ENCODE peak calls at places on chromosomes 4 and X, in eight cellular contexts. F is ovary, R is tibial artery, L is colonic mucosa, N is transverse colon, P is BJ, H is body of pancreas, X is IMR-90. K is an unnamed sample.

GRCh38 chr4:100694467-100694866 is 176.6 kb upstream of the EMCN start:
- DNase-seq in N (no peak), R (no peak), H (no peak), L (no peak), P (no peak), X (no peak), F (no peak), K (no peak)

GRCh38 chr4:68176904-68177303 is 47.2 kb upstream of the TMPRSS11F start:
- DNase-seq in N (no peak), X (no peak), L (no peak), F (no peak), R (no peak), H (no peak), P (no peak), K (no peak)

GRCh38 chrX:49257846-49258748 is 6.4 kb downstream of the FOXP3 start:
- DNase-seq in N (no peak), X (no peak), P (no peak), R (no peak), L (no peak), F (no peak), H (no peak), K (no peak)

GRCh38 chr4:152784490-152785195 is 4.9 kb downstream of the ARFIP1 start:
- DNase-seq in X (peak), H (no peak), F (no peak), L (no peak), R (no peak), N (peak), P (no peak), K (peak)

GRCh38 chr4:99102634-99103033 is 14.0 kb upstream of the ADH5 start:
- DNase-seq in F (no peak), H (no peak), R (no peak), X (no peak), L (no peak), N (no peak), P (no peak), K (no peak)

GRCh38 chr4:55791666-55792065 is 27.9 kb upstream of the EXOC1L start:
- DNase-seq in L (no peak), P (no peak), F (no peak), H (no peak), N (no peak), R (no peak), X (no peak), K (no peak)

GRCh38 chrX:65601530-65602281 is 65.7 kb upstream of the MSN start:
- DNase-seq in P (peak), F (peak), L (peak), H (peak), R (peak), N (peak), X (peak), K (peak)

GRCh38 chr4:105061720-105062119 is 85.0 kb upstream of the TET2 start:
- DNase-seq in F (no peak), H (no peak), N (no peak), P (no peak), L (no peak), X (no peak), R (no peak), K (no peak)

GRCh38 chr4:70902577-70903281 is 560 bp downstream of the MOB1B start:
- DNase-seq in L (peak), X (peak), F (no peak), P (no peak), R (no peak), H (no peak), N (no peak), K (no peak)

GRCh38 chr4:3305610-3306371 is 13.0 kb downstream of the RGS12 start:
- DNase-seq in R (peak), X (peak), P (no peak), H (peak), N (no peak), L (peak), F (no peak), K (no peak)

GRCh38 chr4:103008875-103009729 is 10.4 kb downstream of the SLC9B1 start:
- DNase-seq in R (no peak), P (peak), N (no peak), X (peak), F (no peak), H (no peak), L (peak), K (no peak)

GRCh38 chrX:104659037-104659744 is 93.2 kb downstream of the IL1RAPL2 start:
- DNase-seq in F (no peak), X (no peak), R (no peak), P (no peak), H (peak), L (no peak), N (no peak), K (no peak)

GRCh38 chrX:104665691-104666090 is 99.7 kb downstream of the IL1RAPL2 start:
- DNase-seq in R (no peak), N (no peak), H (no peak), P (no peak), X (no peak), L (no peak), F (no peak), K (no peak)

GRCh38 chrX:104662694-104663093 is 96.7 kb downstream of the IL1RAPL2 start:
- DNase-seq in P (no peak), R (no peak), H (no peak), L (no peak), N (no peak), X (no peak), F (no peak), K (no peak)

DNA sequence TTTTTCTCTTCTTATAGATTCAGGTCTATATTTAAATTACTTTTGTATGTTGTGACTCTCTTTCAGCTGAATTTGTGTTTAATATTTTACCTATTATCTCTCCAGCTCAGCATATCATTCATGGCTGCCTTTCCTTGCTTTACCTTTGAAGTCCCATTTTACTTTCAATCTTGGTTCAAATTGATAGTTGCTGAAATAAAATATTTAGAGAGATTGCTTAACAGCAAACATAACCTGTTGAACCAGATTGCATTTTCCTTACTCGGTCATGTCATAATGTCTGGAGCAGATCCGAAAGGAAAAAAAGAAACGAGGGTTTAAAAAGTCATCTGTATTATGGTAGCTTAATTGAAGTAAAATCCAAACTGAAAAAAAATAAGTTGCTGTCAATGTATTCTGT is 94.1 kb downstream of the IL1RAPL2 start:
- DNase-seq in R (no peak), F (no peak), P (no peak), N (no peak), H (no peak), X (no peak), L (no peak), K (no peak)
- H3K4me3 ChIP-seq in R (no peak), F (no peak), P (no peak), N (no peak), H (no peak), X (no peak), L (no peak), K (no peak)

DNA sequence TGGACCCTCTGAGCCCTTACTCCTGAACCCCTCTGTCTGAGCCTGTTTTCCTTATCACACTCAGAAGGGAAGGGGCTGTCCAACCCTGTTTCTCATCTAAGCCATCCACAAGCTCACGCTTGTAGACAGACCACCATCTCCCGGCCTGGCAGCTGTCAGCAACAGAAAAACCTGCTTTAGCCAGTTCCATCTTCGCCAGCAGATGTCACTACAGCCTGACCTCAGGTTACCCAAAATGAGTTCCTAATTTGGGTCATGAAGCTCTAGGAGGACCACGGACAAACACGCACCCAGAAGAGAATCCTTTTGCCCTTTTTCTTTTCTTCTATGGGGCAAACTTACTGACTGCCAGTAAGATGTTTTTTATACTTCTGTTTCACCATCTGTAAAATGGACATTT is 445.4 kb downstream of the BCOR start:
- DNase-seq in P (no peak), L (peak), N (no peak), F (no peak), H (no peak), R (no peak), X (peak), K (no peak)
- TF ChIP-seq CTCF in P (peak), L (no peak), N (no peak), F (no peak), H (no peak), R (peak), X (peak), K (no peak)

GRCh38 chr4:183765121-183765990 is 106.3 kb downstream of the TRAPPC11 start:
- DNase-seq in H (no peak), L (no peak), F (peak), P (no peak), R (no peak), X (no peak), N (peak), K (no peak)
- H3K4me3 ChIP-seq in H (no peak), L (no peak), F (no peak), P (no peak), R (no peak), X (no peak), N (no peak), K (no peak)

GRCh38 chr4:141711211-141711610 is 74.8 kb downstream of the IL15 start:
- DNase-seq in X (peak), F (no peak), R (no peak), L (no peak), P (no peak), H (no peak), N (no peak), K (no peak)
- TF ChIP-seq CTCF in X (peak), F (no peak), R (peak), L (peak), P (peak), H (peak), N (peak), K (peak)

GRCh38 chr4:118388621-118389020 is 35.8 kb upstream of the PRSS12 start:
- DNase-seq in P (no peak), L (no peak), X (no peak), F (no peak), H (no peak), N (no peak), R (no peak), K (no peak)

GRCh38 chr4:118395057-118395679 is 42.4 kb upstream of the PRSS12 start:
- DNase-seq in R (no peak), L (no peak), H (no peak), N (no peak), F (no peak), X (no peak), P (no peak), K (no peak)

GRCh38 chr4:118389731-118390520 is 37.1 kb upstream of the PRSS12 start:
- DNase-seq in R (no peak), F (no peak), P (peak), H (no peak), L (no peak), X (peak), N (no peak), K (no peak)
- H3K4me3 ChIP-seq in R (no peak), F (no peak), P (no peak), H (no peak), L (no peak), X (no peak), N (no peak), K (no peak)